ENCODE peak calls at places on chromosomes 2 and 18, in five cellular contexts. One of them, this sample, is unnamed.

GRCh38 chr2:160142472-160142871 is 57.6 kb downstream of the ITGB6 start:
- DNase-seq in HCT116: no peak
- DNase-seq in hepatocyte: no peak
- DNase-seq in fibroblast of lung: no peak
- DNase-seq in astrocyte: peak
- DNase-seq in this sample: no peak

GRCh38 chr18:3869848-3870247 is 419.9 kb downstream of the TGIF1 start:
- DNase-seq in HCT116: peak
- DNase-seq in hepatocyte: peak
- DNase-seq in fibroblast of lung: peak
- DNase-seq in astrocyte: peak
- DNase-seq in this sample: peak

GRCh38 chr2:151849413-151850010 is 21.3 kb upstream of the ARL5A start:
- DNase-seq in HCT116: no peak
- DNase-seq in hepatocyte: peak
- DNase-seq in fibroblast of lung: no peak
- DNase-seq in astrocyte: no peak
- DNase-seq in this sample: no peak

GRCh38 chr2:216858312-216858711 is 1.6 kb downstream of the TNP1 start:
- DNase-seq in HCT116: no peak
- DNase-seq in hepatocyte: no peak
- DNase-seq in fibroblast of lung: no peak
- DNase-seq in astrocyte: no peak
- DNase-seq in this sample: no peak

GRCh38 chr2:219001577-219002394 is 8.6 kb upstream of the CRYBA2 start:
- DNase-seq in HCT116: peak
- DNase-seq in hepatocyte: peak
- DNase-seq in fibroblast of lung: no peak
- DNase-seq in astrocyte: no peak
- DNase-seq in this sample: no peak

GRCh38 chr18:62525611-62526010 is 2.8 kb downstream of the ZCCHC2 start:
- DNase-seq in HCT116: no peak
- DNase-seq in hepatocyte: no peak
- DNase-seq in fibroblast of lung: no peak
- DNase-seq in astrocyte: no peak
- DNase-seq in this sample: no peak

GRCh38 chr2:75764611-75765010 is 53.9 kb upstream of the GCFC2 start:
- DNase-seq in HCT116: no peak
- DNase-seq in hepatocyte: no peak
- DNase-seq in fibroblast of lung: no peak
- DNase-seq in astrocyte: no peak
- DNase-seq in this sample: no peak

GRCh38 chr2:192230864-192231453 is 36.2 kb upstream of the TMEFF2 start:
- DNase-seq in HCT116: no peak
- DNase-seq in hepatocyte: no peak
- DNase-seq in fibroblast of lung: no peak
- DNase-seq in astrocyte: no peak
- DNase-seq in this sample: peak

DNA sequence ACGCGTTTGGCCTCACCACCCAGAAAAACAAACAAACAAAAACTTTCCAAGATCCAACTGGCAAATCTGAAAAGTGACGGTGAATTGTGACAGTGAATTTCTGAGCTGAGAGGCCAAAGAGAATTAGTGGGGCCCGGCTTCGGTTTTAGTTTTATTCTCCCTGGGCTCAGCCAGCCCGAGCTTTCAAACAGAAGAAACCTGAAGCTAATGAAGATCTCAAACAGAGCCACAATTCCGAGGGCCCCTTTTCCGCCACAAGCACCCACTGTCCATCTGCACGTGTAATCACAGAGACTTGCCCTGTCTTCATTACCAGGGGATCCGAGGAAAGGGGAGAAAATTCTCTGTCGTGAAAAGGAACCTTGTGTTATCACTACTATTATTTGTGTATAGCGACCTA is 4.2 kb upstream of the ONECUT2 start:
- DNase-seq in HCT116: no peak
- DNase-seq in hepatocyte: no peak
- DNase-seq in fibroblast of lung: no peak
- DNase-seq in astrocyte: no peak
- DNase-seq in this sample: no peak
- TF ChIP-seq EZH2 in HCT116: no peak
- TF ChIP-seq EZH2 in hepatocyte: no peak
- TF ChIP-seq EZH2 in fibroblast of lung: no peak
- TF ChIP-seq EZH2 in astrocyte: no peak
- TF ChIP-seq EZH2 in this sample: peak

DNA sequence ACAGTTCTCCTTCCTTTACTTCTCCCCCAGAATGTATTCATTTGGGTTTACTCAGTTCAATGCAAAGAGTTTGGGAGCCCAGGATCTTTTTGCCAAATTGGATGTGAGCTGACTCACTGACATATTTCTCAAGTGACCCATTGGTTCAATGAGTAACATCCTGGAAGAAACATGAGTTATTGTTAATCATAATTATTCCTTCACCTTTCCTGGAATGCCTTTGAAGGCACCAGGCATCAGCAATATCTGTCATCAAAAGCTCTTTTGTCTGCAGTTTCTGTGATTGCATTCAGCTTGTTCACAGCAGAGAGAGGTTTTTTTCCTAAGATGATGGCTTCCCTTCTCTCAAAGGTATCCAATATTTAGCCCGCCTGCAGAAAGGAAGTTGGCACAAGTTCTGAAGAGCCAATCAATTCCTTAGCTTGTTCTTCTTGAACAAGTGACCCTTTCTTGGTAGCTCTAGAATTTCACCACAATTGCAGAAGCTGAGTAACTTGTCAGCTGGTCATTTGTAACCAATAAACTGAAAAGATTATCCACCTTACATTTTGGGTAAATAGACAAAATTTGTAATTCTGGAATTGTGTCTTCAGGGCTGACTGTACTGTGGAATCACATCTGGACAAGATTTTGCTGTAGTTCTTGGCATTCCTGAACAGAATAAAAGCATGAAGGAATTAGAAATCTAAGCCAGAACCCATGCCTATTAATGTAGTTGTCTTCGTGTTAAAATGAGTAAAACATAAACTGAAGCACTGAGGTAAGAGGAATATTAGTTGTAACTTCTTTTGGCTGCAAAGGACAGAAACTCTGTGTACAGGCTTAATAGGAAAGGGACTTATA is 72.2 kb upstream of the TMEM17 start:
- DNase-seq in HCT116: peak
- DNase-seq in hepatocyte: no peak
- DNase-seq in fibroblast of lung: peak
- DNase-seq in astrocyte: peak
- DNase-seq in this sample: no peak
- H3K27ac ChIP-seq in HCT116: peak
- H3K27ac ChIP-seq in hepatocyte: peak
- H3K27ac ChIP-seq in fibroblast of lung: peak
- H3K27ac ChIP-seq in astrocyte: peak
- H3K27ac ChIP-seq in this sample: no peak

DNA sequence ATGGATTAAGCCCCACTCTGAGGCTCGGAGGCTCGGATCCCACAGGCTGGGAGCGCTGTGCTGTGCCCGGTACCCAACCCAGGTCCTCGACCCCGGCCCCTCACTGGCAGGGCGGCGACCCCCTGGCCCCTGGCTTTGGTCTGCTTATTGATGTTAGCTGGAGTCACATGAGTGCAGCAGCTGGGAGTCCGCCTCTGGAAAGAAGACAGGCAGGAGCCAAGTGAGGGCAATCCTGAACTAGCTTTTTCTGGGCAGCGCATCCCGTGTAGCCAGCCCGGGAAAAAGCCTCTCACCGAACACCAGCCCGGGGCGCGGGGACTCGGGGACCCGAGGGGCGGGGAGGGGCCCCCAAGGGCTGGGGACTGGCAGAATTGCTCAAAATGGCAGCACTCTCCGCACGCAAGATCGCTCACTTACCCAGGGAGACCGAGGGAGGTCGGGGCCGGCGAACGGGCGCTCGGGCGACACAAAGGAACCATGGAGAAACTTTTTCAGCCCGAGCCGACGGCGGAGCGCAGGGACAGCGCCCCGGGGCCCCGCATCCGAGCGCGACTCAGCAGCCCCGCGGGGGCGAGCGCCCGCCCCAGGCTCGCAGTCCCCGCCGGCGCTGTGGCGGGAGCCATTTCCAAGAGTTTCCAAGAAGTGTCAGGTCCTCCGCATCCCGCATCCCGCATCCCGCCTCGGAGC is 566 bp downstream of the TMEM200C start:
- DNase-seq in HCT116: no peak
- DNase-seq in hepatocyte: no peak
- DNase-seq in fibroblast of lung: peak
- DNase-seq in astrocyte: peak
- DNase-seq in this sample: no peak
- H3K4me3 ChIP-seq in HCT116: no peak
- H3K4me3 ChIP-seq in hepatocyte: peak
- H3K4me3 ChIP-seq in fibroblast of lung: no peak
- H3K4me3 ChIP-seq in astrocyte: peak
- H3K4me3 ChIP-seq in this sample: no peak

DNA sequence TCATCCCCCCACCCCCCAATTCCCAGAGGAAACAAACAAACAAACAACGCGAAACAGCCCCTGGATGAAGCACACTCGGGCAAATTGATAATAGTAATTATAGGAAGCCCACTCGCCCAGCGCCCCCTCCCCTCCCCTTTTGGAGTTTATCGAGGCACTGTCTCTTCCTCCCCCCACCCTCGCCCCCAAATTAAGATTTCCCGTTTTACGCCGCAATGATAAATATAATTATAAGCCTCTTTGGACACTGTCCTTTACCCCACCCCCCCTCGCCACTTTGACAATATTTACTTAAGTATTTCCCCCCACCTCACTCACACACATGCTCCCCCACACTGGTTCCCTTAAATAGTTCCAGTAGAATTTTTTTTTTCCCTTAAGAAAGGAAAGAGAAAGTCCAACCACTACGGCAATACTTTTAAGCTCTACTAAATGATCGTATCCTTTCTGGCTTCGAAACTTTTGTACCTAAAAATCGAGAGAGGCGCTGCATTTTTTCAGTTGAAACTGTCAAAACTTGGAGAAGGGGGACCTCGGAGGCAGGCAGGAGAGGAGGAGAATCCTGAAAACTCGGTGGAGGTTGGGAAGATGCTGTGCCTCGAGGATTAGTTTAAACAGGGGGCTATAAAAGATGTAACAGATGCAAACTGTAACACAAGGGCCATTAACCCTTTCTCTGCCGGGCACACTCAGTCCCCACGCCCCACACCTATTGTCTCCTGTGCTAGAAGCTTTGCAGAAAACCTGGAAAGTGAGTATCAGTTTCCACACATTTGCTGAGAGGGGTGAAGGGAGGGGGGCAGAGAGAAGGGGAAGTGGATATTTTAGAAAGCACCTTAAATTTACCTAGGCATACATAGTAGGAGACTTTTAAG is 1.9 kb downstream of the ZEB2 start:
- DNase-seq in HCT116: no peak
- DNase-seq in hepatocyte: no peak
- DNase-seq in fibroblast of lung: peak
- DNase-seq in astrocyte: no peak
- DNase-seq in this sample: peak
- TF ChIP-seq EZH2 in HCT116: no peak
- TF ChIP-seq EZH2 in hepatocyte: peak
- TF ChIP-seq EZH2 in fibroblast of lung: no peak
- TF ChIP-seq EZH2 in astrocyte: no peak
- TF ChIP-seq EZH2 in this sample: no peak

DNA sequence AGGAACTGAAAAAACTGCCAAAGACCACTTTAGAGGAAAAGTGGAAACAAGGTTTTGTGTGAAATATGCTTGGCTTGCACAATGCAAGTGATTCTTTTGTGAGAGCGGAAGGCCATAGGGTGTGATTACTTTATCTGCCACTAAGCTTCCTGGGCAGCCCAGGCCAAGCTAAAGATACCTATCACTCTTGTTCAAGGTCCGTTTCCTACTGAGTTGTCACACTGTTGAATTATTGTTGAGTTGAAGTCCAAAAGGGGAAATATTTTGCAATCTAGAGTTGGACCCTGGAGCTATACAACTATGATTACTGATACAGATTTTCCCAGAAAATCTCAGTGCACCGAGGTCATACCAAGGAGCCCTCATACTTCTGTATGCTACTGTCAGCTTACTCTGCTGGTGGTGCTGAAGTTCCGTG is 72.7 kb upstream of the CTAGE1 start:
- DNase-seq in HCT116: no peak
- DNase-seq in hepatocyte: peak
- DNase-seq in fibroblast of lung: no peak
- DNase-seq in astrocyte: no peak
- DNase-seq in this sample: no peak
- H3K27ac ChIP-seq in HCT116: no peak
- H3K27ac ChIP-seq in hepatocyte: peak
- H3K27ac ChIP-seq in fibroblast of lung: no peak
- H3K27ac ChIP-seq in astrocyte: no peak
- H3K27ac ChIP-seq in this sample: no peak

This sample was measured in A673.